ENCODE peak calls at places on chromosomes 12 and 14, in seven cellular contexts. One of them, this sample, is unnamed.

GRCh38 chr12:64800640-64801039 is 23.8 kb upstream of the TBC1D30 start:
- DNase-seq in uterus: no peak
- DNase-seq in endothelial cell: no peak
- DNase-seq in cardiac fibroblast: no peak
- DNase-seq in stimulated activated CD4-positive, alpha-beta T cell treated with anti-CD3 and anti-CD28 coated beads, Interleukin-2, amount 100 ng/mL, for 48 hours: no peak
- DNase-seq in activated CD8-positive, alpha-beta T cell treated with anti-CD3 and anti-CD28 coated beads for 36 hours: no peak
- DNase-seq in amniotic stem cell: no peak
- DNase-seq in this sample: no peak

GRCh38 chr12:121789800-121790748 is 3.4 kb downstream of the RHOF start:
- DNase-seq in uterus: no peak
- DNase-seq in endothelial cell: peak
- DNase-seq in cardiac fibroblast: no peak
- DNase-seq in stimulated activated CD4-positive, alpha-beta T cell treated with anti-CD3 and anti-CD28 coated beads, Interleukin-2, amount 100 ng/mL, for 48 hours: peak
- DNase-seq in activated CD8-positive, alpha-beta T cell treated with anti-CD3 and anti-CD28 coated beads for 36 hours: peak
- DNase-seq in amniotic stem cell: no peak
- DNase-seq in this sample: no peak

GRCh38 chr14:87081004-87081403 is 912.0 kb downstream of the GALC start:
- DNase-seq in uterus: no peak
- DNase-seq in endothelial cell: no peak
- DNase-seq in cardiac fibroblast: no peak
- DNase-seq in stimulated activated CD4-positive, alpha-beta T cell treated with anti-CD3 and anti-CD28 coated beads, Interleukin-2, amount 100 ng/mL, for 48 hours: no peak
- DNase-seq in activated CD8-positive, alpha-beta T cell treated with anti-CD3 and anti-CD28 coated beads for 36 hours: no peak
- DNase-seq in amniotic stem cell: no peak
- DNase-seq in this sample: no peak

GRCh38 chr14:33679461-33680225 is 271.2 kb downstream of the EGLN3 start:
- DNase-seq in uterus: no peak
- DNase-seq in endothelial cell: no peak
- DNase-seq in cardiac fibroblast: peak
- DNase-seq in stimulated activated CD4-positive, alpha-beta T cell treated with anti-CD3 and anti-CD28 coated beads, Interleukin-2, amount 100 ng/mL, for 48 hours: no peak
- DNase-seq in activated CD8-positive, alpha-beta T cell treated with anti-CD3 and anti-CD28 coated beads for 36 hours: no peak
- DNase-seq in amniotic stem cell: no peak
- DNase-seq in this sample: no peak

GRCh38 chr12:106358410-106359241 is 1.1 kb downstream of the POLR3B start:
- DNase-seq in uterus: no peak
- DNase-seq in endothelial cell: no peak
- DNase-seq in cardiac fibroblast: peak
- DNase-seq in stimulated activated CD4-positive, alpha-beta T cell treated with anti-CD3 and anti-CD28 coated beads, Interleukin-2, amount 100 ng/mL, for 48 hours: peak
- DNase-seq in activated CD8-positive, alpha-beta T cell treated with anti-CD3 and anti-CD28 coated beads for 36 hours: no peak
- DNase-seq in amniotic stem cell: peak
- DNase-seq in this sample: peak

GRCh38 chr14:21734457-21735074 is 60.9 kb upstream of the OR4E1 start:
- DNase-seq in uterus: no peak
- DNase-seq in endothelial cell: peak
- DNase-seq in cardiac fibroblast: peak
- DNase-seq in stimulated activated CD4-positive, alpha-beta T cell treated with anti-CD3 and anti-CD28 coated beads, Interleukin-2, amount 100 ng/mL, for 48 hours: peak
- DNase-seq in activated CD8-positive, alpha-beta T cell treated with anti-CD3 and anti-CD28 coated beads for 36 hours: peak
- DNase-seq in amniotic stem cell: no peak
- DNase-seq in this sample: no peak

GRCh38 chr12:57008113-57008687 is 1.9 kb upstream of the ZBTB39 start:
- DNase-seq in uterus: no peak
- DNase-seq in endothelial cell: no peak
- DNase-seq in cardiac fibroblast: peak
- DNase-seq in stimulated activated CD4-positive, alpha-beta T cell treated with anti-CD3 and anti-CD28 coated beads, Interleukin-2, amount 100 ng/mL, for 48 hours: no peak
- DNase-seq in activated CD8-positive, alpha-beta T cell treated with anti-CD3 and anti-CD28 coated beads for 36 hours: peak
- DNase-seq in amniotic stem cell: peak
- DNase-seq in this sample: no peak

GRCh38 chr14:57390037-57390805 is at the start of gene NAA30:
- DNase-seq in uterus: peak
- DNase-seq in endothelial cell: peak
- DNase-seq in cardiac fibroblast: peak
- DNase-seq in stimulated activated CD4-positive, alpha-beta T cell treated with anti-CD3 and anti-CD28 coated beads, Interleukin-2, amount 100 ng/mL, for 48 hours: peak
- DNase-seq in activated CD8-positive, alpha-beta T cell treated with anti-CD3 and anti-CD28 coated beads for 36 hours: peak
- DNase-seq in amniotic stem cell: peak
- DNase-seq in this sample: peak